ENCODE peak calls at places on chromosome X, in four cellular contexts. M is activated naive CD8-positive, alpha-beta T cell treated with anti-CD3 and anti-CD28 coated beads, Interleukin-2, amount 50 U/mL, for 24 hours; Q is NCI-H146; G is caudate nucleus. H is an unnamed sample.

GRCh38 chrX:32480019-32480418 is 731.3 kb downstream of the DMD start:
- DNase-seq in M (no peak), Q (no peak), G (no peak), H (peak)

GRCh38 chrX:10519761-10520160 is 100.6 kb downstream of the MID1 start:
- DNase-seq in G (no peak), M (no peak), Q (no peak), H (peak)

GRCh38 chrX:68895339-68896250 is 66.8 kb downstream of the EFNB1 start:
- DNase-seq in G (no peak), Q (no peak), M (no peak), H (peak)

GRCh38 chrX:46572295-46572936 is 1.1 kb upstream of the CHST7 start:
- DNase-seq in Q (peak), G (no peak), M (peak), H (no peak)

GRCh38 chrX:67781132-67781531 is 237.3 kb downstream of the AR start:
- DNase-seq in Q (no peak), M (no peak), G (no peak), H (no peak)

GRCh38 chrX:142266417-142266816 is 61.3 kb upstream of the MAGEC2 start:
- DNase-seq in G (no peak), Q (no peak), M (no peak), H (no peak)

GRCh38 chrX:78322863-78323262 is 4.5 kb downstream of the CYSLTR1 start:
- DNase-seq in G (no peak), M (no peak), Q (no peak), H (no peak)

GRCh38 chrX:25295466-25295865 is 279.7 kb upstream of the ARX start:
- DNase-seq in M (no peak), Q (no peak), G (no peak), H (no peak)

GRCh38 chrX:129876734-129877395 is 29.1 kb upstream of the UTP14A start:
- DNase-seq in Q (no peak), G (peak), M (no peak), H (peak)

GRCh38 chrX:7852166-7852565 is 9.2 kb downstream of the VCX start:
- DNase-seq in Q (no peak), G (no peak), M (no peak), H (no peak)